ENCODE peak calls at places on chromosomes 5 and 9, in eight cellular contexts. One of them, this sample, is unnamed.

GRCh38 chr5:149156435-149157083 is 15.3 kb downstream of the ABLIM3 start:
- DNase-seq in NCI-H1092: no peak
- DNase-seq in mesothelial cell of epicardium: no peak
- DNase-seq in KG1: no peak
- DNase-seq in activated T-cell treated with anti-CD3 and anti-CD28 coated beads, Interleukin-2, amount 50 U/mL, for 72 hours: no peak
- DNase-seq in fibroblast of pulmonary artery: peak; percentile 14
- DNase-seq in progenitor cell of endocrine pancreas: no peak
- DNase-seq in pancreas: no peak
- DNase-seq in this sample: no peak

GRCh38 chr9:71692337-71692736 is 76.0 kb downstream of the CEMIP2 start:
- DNase-seq in activated T-cell treated with anti-CD3 and anti-CD28 coated beads, Interleukin-2, amount 50 U/mL, for 72 hours: no peak
- DNase-seq in KG1: no peak
- DNase-seq in NCI-H1092: no peak
- DNase-seq in pancreas: no peak
- DNase-seq in progenitor cell of endocrine pancreas: no peak
- DNase-seq in mesothelial cell of epicardium: no peak
- DNase-seq in fibroblast of pulmonary artery: peak; percentile 68
- DNase-seq in this sample: no peak

GRCh38 chr5:174990909-174991308 is 266.5 kb downstream of the MSX2 start:
- DNase-seq in KG1: no peak
- DNase-seq in activated T-cell treated with anti-CD3 and anti-CD28 coated beads, Interleukin-2, amount 50 U/mL, for 72 hours: no peak
- DNase-seq in pancreas: peak; percentile 43
- DNase-seq in mesothelial cell of epicardium: no peak
- DNase-seq in fibroblast of pulmonary artery: no peak
- DNase-seq in progenitor cell of endocrine pancreas: no peak
- DNase-seq in NCI-H1092: no peak
- DNase-seq in this sample: no peak

GRCh38 chr5:67233075-67233474 is 36.5 kb upstream of the CD180 start:
- DNase-seq in progenitor cell of endocrine pancreas: no peak
- DNase-seq in activated T-cell treated with anti-CD3 and anti-CD28 coated beads, Interleukin-2, amount 50 U/mL, for 72 hours: no peak
- DNase-seq in fibroblast of pulmonary artery: peak; percentile 24
- DNase-seq in pancreas: no peak
- DNase-seq in KG1: no peak
- DNase-seq in mesothelial cell of epicardium: no peak
- DNase-seq in NCI-H1092: no peak
- DNase-seq in this sample: no peak

GRCh38 chr9:87862536-87863268 is 20.0 kb upstream of the SPATA31E1 start:
- DNase-seq in progenitor cell of endocrine pancreas: no peak
- DNase-seq in KG1: no peak
- DNase-seq in NCI-H1092: no peak
- DNase-seq in pancreas: no peak
- DNase-seq in fibroblast of pulmonary artery: peak; percentile 65
- DNase-seq in mesothelial cell of epicardium: no peak
- DNase-seq in activated T-cell treated with anti-CD3 and anti-CD28 coated beads, Interleukin-2, amount 50 U/mL, for 72 hours: no peak
- DNase-seq in this sample: no peak

GRCh38 chr5:72187388-72188070 is 80.3 kb downstream of the MAP1B start:
- DNase-seq in mesothelial cell of epicardium: no peak
- DNase-seq in activated T-cell treated with anti-CD3 and anti-CD28 coated beads, Interleukin-2, amount 50 U/mL, for 72 hours: peak; percentile 8
- DNase-seq in pancreas: no peak
- DNase-seq in NCI-H1092: no peak
- DNase-seq in KG1: no peak
- DNase-seq in progenitor cell of endocrine pancreas: no peak
- DNase-seq in fibroblast of pulmonary artery: no peak
- DNase-seq in this sample: no peak

GRCh38 chr5:51138164-51138563 is 245.1 kb upstream of the ISL1 start:
- DNase-seq in pancreas: no peak
- DNase-seq in fibroblast of pulmonary artery: no peak
- DNase-seq in NCI-H1092: no peak
- DNase-seq in mesothelial cell of epicardium: no peak
- DNase-seq in KG1: no peak
- DNase-seq in activated T-cell treated with anti-CD3 and anti-CD28 coated beads, Interleukin-2, amount 50 U/mL, for 72 hours: no peak
- DNase-seq in progenitor cell of endocrine pancreas: no peak
- DNase-seq in this sample: no peak

GRCh38 chr9:87350915-87351314 is 146.8 kb upstream of the DAPK1 start:
- DNase-seq in fibroblast of pulmonary artery: peak; percentile 79
- DNase-seq in KG1: no peak
- DNase-seq in mesothelial cell of epicardium: no peak
- DNase-seq in NCI-H1092: no peak
- DNase-seq in pancreas: no peak
- DNase-seq in activated T-cell treated with anti-CD3 and anti-CD28 coated beads, Interleukin-2, amount 50 U/mL, for 72 hours: no peak
- DNase-seq in progenitor cell of endocrine pancreas: no peak
- DNase-seq in this sample: no peak

GRCh38 chr5:72005676-72006075 is 101.6 kb upstream of the MAP1B start:
- DNase-seq in mesothelial cell of epicardium: no peak
- DNase-seq in KG1: no peak
- DNase-seq in fibroblast of pulmonary artery: no peak
- DNase-seq in NCI-H1092: no peak
- DNase-seq in pancreas: no peak
- DNase-seq in progenitor cell of endocrine pancreas: no peak
- DNase-seq in activated T-cell treated with anti-CD3 and anti-CD28 coated beads, Interleukin-2, amount 50 U/mL, for 72 hours: no peak
- DNase-seq in this sample: no peak

GRCh38 chr5:177269232-177269895 is 34.2 kb downstream of the RAB24 start:
- DNase-seq in NCI-H1092: no peak
- DNase-seq in activated T-cell treated with anti-CD3 and anti-CD28 coated beads, Interleukin-2, amount 50 U/mL, for 72 hours: no peak
- DNase-seq in fibroblast of pulmonary artery: no peak
- DNase-seq in mesothelial cell of epicardium: no peak
- DNase-seq in KG1: no peak
- DNase-seq in pancreas: peak; percentile 42
- DNase-seq in progenitor cell of endocrine pancreas: no peak
- DNase-seq in this sample: no peak

GRCh38 chr9:135152608-135153337 is 65.3 kb downstream of the OLFM1 start:
- DNase-seq in pancreas: no peak
- DNase-seq in activated T-cell treated with anti-CD3 and anti-CD28 coated beads, Interleukin-2, amount 50 U/mL, for 72 hours: no peak
- DNase-seq in NCI-H1092: no peak
- DNase-seq in KG1: no peak
- DNase-seq in fibroblast of pulmonary artery: no peak
- DNase-seq in mesothelial cell of epicardium: no peak
- DNase-seq in progenitor cell of endocrine pancreas: no peak
- DNase-seq in this sample: no peak

GRCh38 chr9:7937018-7937417 is 137.4 kb upstream of the DMAC1 start:
- DNase-seq in progenitor cell of endocrine pancreas: no peak
- DNase-seq in activated T-cell treated with anti-CD3 and anti-CD28 coated beads, Interleukin-2, amount 50 U/mL, for 72 hours: no peak
- DNase-seq in KG1: no peak
- DNase-seq in NCI-H1092: no peak
- DNase-seq in pancreas: no peak
- DNase-seq in fibroblast of pulmonary artery: no peak
- DNase-seq in mesothelial cell of epicardium: no peak
- DNase-seq in this sample: no peak

GRCh38 chr5:132674671-132675506 is 1.1 kb downstream of the IL4 start:
- DNase-seq in mesothelial cell of epicardium: no peak
- DNase-seq in NCI-H1092: no peak
- DNase-seq in fibroblast of pulmonary artery: peak; percentile 96
- DNase-seq in activated T-cell treated with anti-CD3 and anti-CD28 coated beads, Interleukin-2, amount 50 U/mL, for 72 hours: peak; percentile 35
- DNase-seq in pancreas: no peak
- DNase-seq in progenitor cell of endocrine pancreas: no peak
- DNase-seq in KG1: no peak
- DNase-seq in this sample: no peak

GRCh38 chr9:98832768-98833089 is 25.3 kb downstream of the GALNT12 start:
- DNase-seq in KG1: no peak
- DNase-seq in mesothelial cell of epicardium: no peak
- DNase-seq in progenitor cell of endocrine pancreas: no peak
- DNase-seq in fibroblast of pulmonary artery: no peak
- DNase-seq in NCI-H1092: no peak
- DNase-seq in activated T-cell treated with anti-CD3 and anti-CD28 coated beads, Interleukin-2, amount 50 U/mL, for 72 hours: no peak
- DNase-seq in pancreas: no peak
- DNase-seq in this sample: no peak

GRCh38 chr5:159422371-159422770 is 92.1 kb upstream of the IL12B start:
- DNase-seq in KG1: no peak
- DNase-seq in progenitor cell of endocrine pancreas: no peak
- DNase-seq in activated T-cell treated with anti-CD3 and anti-CD28 coated beads, Interleukin-2, amount 50 U/mL, for 72 hours: no peak
- DNase-seq in mesothelial cell of epicardium: no peak
- DNase-seq in pancreas: no peak
- DNase-seq in fibroblast of pulmonary artery: peak; percentile 18
- DNase-seq in NCI-H1092: no peak
- DNase-seq in this sample: no peak

GRCh38 chr5:149824851-149825250 is 94.7 kb downstream of the PPARGC1B start:
- DNase-seq in mesothelial cell of epicardium: no peak
- DNase-seq in fibroblast of pulmonary artery: no peak
- DNase-seq in NCI-H1092: no peak
- DNase-seq in progenitor cell of endocrine pancreas: no peak
- DNase-seq in activated T-cell treated with anti-CD3 and anti-CD28 coated beads, Interleukin-2, amount 50 U/mL, for 72 hours: no peak
- DNase-seq in KG1: no peak
- DNase-seq in pancreas: no peak
- DNase-seq in this sample: no peak

GRCh38 chr9:16032799-16033198 is 480.0 kb downstream of the CCDC171 start:
- DNase-seq in progenitor cell of endocrine pancreas: no peak
- DNase-seq in NCI-H1092: no peak
- DNase-seq in pancreas: no peak
- DNase-seq in activated T-cell treated with anti-CD3 and anti-CD28 coated beads, Interleukin-2, amount 50 U/mL, for 72 hours: no peak
- DNase-seq in fibroblast of pulmonary artery: peak; percentile 50
- DNase-seq in mesothelial cell of epicardium: no peak
- DNase-seq in KG1: no peak
- DNase-seq in this sample: no peak

GRCh38 chr9:91949293-91949945 is 609 bp downstream of the ROR2 start:
- DNase-seq in NCI-H1092: no peak
- DNase-seq in pancreas: peak; percentile 29
- DNase-seq in mesothelial cell of epicardium: peak; percentile 37
- DNase-seq in KG1: no peak
- DNase-seq in progenitor cell of endocrine pancreas: peak; percentile 28
- DNase-seq in activated T-cell treated with anti-CD3 and anti-CD28 coated beads, Interleukin-2, amount 50 U/mL, for 72 hours: no peak
- DNase-seq in fibroblast of pulmonary artery: peak; percentile 27
- DNase-seq in this sample: no peak

GRCh38 chr9:28234899-28235277 is 661.6 kb upstream of the C9orf72 start:
- DNase-seq in progenitor cell of endocrine pancreas: no peak
- DNase-seq in activated T-cell treated with anti-CD3 and anti-CD28 coated beads, Interleukin-2, amount 50 U/mL, for 72 hours: no peak
- DNase-seq in mesothelial cell of epicardium: no peak
- DNase-seq in pancreas: no peak
- DNase-seq in fibroblast of pulmonary artery: peak; percentile 32
- DNase-seq in KG1: no peak
- DNase-seq in NCI-H1092: no peak
- DNase-seq in this sample: no peak

GRCh38 chr5:9564752-9565151 is 18.9 kb upstream of the SEMA5A start:
- DNase-seq in NCI-H1092: no peak
- DNase-seq in progenitor cell of endocrine pancreas: no peak
- DNase-seq in KG1: no peak
- DNase-seq in fibroblast of pulmonary artery: no peak
- DNase-seq in pancreas: no peak
- DNase-seq in mesothelial cell of epicardium: no peak
- DNase-seq in activated T-cell treated with anti-CD3 and anti-CD28 coated beads, Interleukin-2, amount 50 U/mL, for 72 hours: no peak
- DNase-seq in this sample: no peak

GRCh38 chr9:126144617-126145456 is 181.8 kb upstream of the MVB12B start:
- DNase-seq in activated T-cell treated with anti-CD3 and anti-CD28 coated beads, Interleukin-2, amount 50 U/mL, for 72 hours: no peak
- DNase-seq in KG1: no peak
- DNase-seq in fibroblast of pulmonary artery: no peak
- DNase-seq in NCI-H1092: no peak
- DNase-seq in mesothelial cell of epicardium: no peak
- DNase-seq in progenitor cell of endocrine pancreas: no peak
- DNase-seq in pancreas: no peak
- DNase-seq in this sample: no peak

GRCh38 chr9:101269596-101270324 is 115.0 kb downstream of the BAAT start:
- DNase-seq in NCI-H1092: no peak
- DNase-seq in activated T-cell treated with anti-CD3 and anti-CD28 coated beads, Interleukin-2, amount 50 U/mL, for 72 hours: no peak
- DNase-seq in fibroblast of pulmonary artery: no peak
- DNase-seq in KG1: no peak
- DNase-seq in pancreas: no peak
- DNase-seq in progenitor cell of endocrine pancreas: no peak
- DNase-seq in mesothelial cell of epicardium: no peak
- DNase-seq in this sample: no peak

GRCh38 chr5:7586499-7586898 is 190.6 kb downstream of the ADCY2 start:
- DNase-seq in fibroblast of pulmonary artery: no peak
- DNase-seq in NCI-H1092: no peak
- DNase-seq in progenitor cell of endocrine pancreas: no peak
- DNase-seq in pancreas: no peak
- DNase-seq in activated T-cell treated with anti-CD3 and anti-CD28 coated beads, Interleukin-2, amount 50 U/mL, for 72 hours: no peak
- DNase-seq in KG1: no peak
- DNase-seq in mesothelial cell of epicardium: no peak
- DNase-seq in this sample: no peak

GRCh38 chr5:178117911-178118310 is 4.6 kb downstream of the N4BP3 start:
- DNase-seq in KG1: no peak
- DNase-seq in pancreas: no peak
- DNase-seq in mesothelial cell of epicardium: no peak
- DNase-seq in fibroblast of pulmonary artery: no peak
- DNase-seq in activated T-cell treated with anti-CD3 and anti-CD28 coated beads, Interleukin-2, amount 50 U/mL, for 72 hours: no peak
- DNase-seq in progenitor cell of endocrine pancreas: no peak
- DNase-seq in NCI-H1092: no peak
- DNase-seq in this sample: no peak

GRCh38 chr9:78707481-78707977 is 410.6 kb downstream of the PSAT1 start:
- DNase-seq in progenitor cell of endocrine pancreas: no peak
- DNase-seq in pancreas: no peak
- DNase-seq in NCI-H1092: no peak
- DNase-seq in mesothelial cell of epicardium: no peak
- DNase-seq in activated T-cell treated with anti-CD3 and anti-CD28 coated beads, Interleukin-2, amount 50 U/mL, for 72 hours: no peak
- DNase-seq in fibroblast of pulmonary artery: peak; percentile 55
- DNase-seq in KG1: no peak
- DNase-seq in this sample: no peak

GRCh38 chr5:122500245-122501086 is 188.4 kb downstream of the SNCAIP start:
- DNase-seq in NCI-H1092: no peak
- DNase-seq in progenitor cell of endocrine pancreas: no peak
- DNase-seq in mesothelial cell of epicardium: no peak
- DNase-seq in pancreas: no peak
- DNase-seq in fibroblast of pulmonary artery: peak; percentile 73
- DNase-seq in KG1: no peak
- DNase-seq in activated T-cell treated with anti-CD3 and anti-CD28 coated beads, Interleukin-2, amount 50 U/mL, for 72 hours: peak; percentile 5
- DNase-seq in this sample: peak; percentile 16

GRCh38 chr9:70229579-70229978 is 29.2 kb upstream of the SMC5 start:
- DNase-seq in fibroblast of pulmonary artery: peak; percentile 64
- DNase-seq in activated T-cell treated with anti-CD3 and anti-CD28 coated beads, Interleukin-2, amount 50 U/mL, for 72 hours: no peak
- DNase-seq in pancreas: no peak
- DNase-seq in mesothelial cell of epicardium: no peak
- DNase-seq in KG1: no peak
- DNase-seq in progenitor cell of endocrine pancreas: no peak
- DNase-seq in NCI-H1092: peak; percentile 15
- DNase-seq in this sample: no peak

GRCh38 chr9:110444911-110445310 is 107.2 kb upstream of the TXNDC8 start:
- DNase-seq in KG1: no peak
- DNase-seq in pancreas: no peak
- DNase-seq in NCI-H1092: no peak
- DNase-seq in progenitor cell of endocrine pancreas: no peak
- DNase-seq in mesothelial cell of epicardium: no peak
- DNase-seq in activated T-cell treated with anti-CD3 and anti-CD28 coated beads, Interleukin-2, amount 50 U/mL, for 72 hours: no peak
- DNase-seq in fibroblast of pulmonary artery: peak; percentile 49
- DNase-seq in this sample: no peak